ENCODE peak calls at places on chromosomes 11 and 22, in eight cellular contexts. W is stomach, L is AG04450, J is MCF 10A, B is foreskin fibroblast, F is left lung, S is AG10803, H is transverse colon. A is an unnamed sample.

GRCh38 chr11:113261709-113262475 is 52.5 kb upstream of the TTC12 start:
- DNase-seq in B (no peak), L (no peak), S (peak), F (no peak), H (no peak), W (no peak), J (peak), A (no peak)

GRCh38 chr22:44436656-44437492 is 61.2 kb downstream of the RTL6 start:
- DNase-seq in L (no peak), W (no peak), B (no peak), J (no peak), F (no peak), S (no peak), H (no peak), A (no peak)

GRCh38 chr11:68978931-68979591 is 1.7 kb downstream of the MRGPRD start:
- DNase-seq in B (peak), H (peak), L (no peak), S (no peak), J (no peak), W (no peak), F (no peak), A (no peak)

GRCh38 chr11:63745304-63746170 is 23.0 kb downstream of the ZFTA start:
- DNase-seq in J (no peak), H (no peak), B (no peak), F (no peak), W (no peak), L (no peak), S (no peak), A (peak)

GRCh38 chr11:76801736-76802135 is 18.6 kb downstream of the TSKU start:
- DNase-seq in S (no peak), F (no peak), J (no peak), L (no peak), H (no peak), W (no peak), B (no peak), A (no peak)

GRCh38 chr11:96307748-96308133 is 35.3 kb downstream of the MAML2 start:
- DNase-seq in L (peak), J (peak), B (peak), F (no peak), H (no peak), S (peak), W (no peak), A (peak)

GRCh38 chr11:43861141-43861540 is 19.5 kb upstream of the ALKBH3 start:
- DNase-seq in S (no peak), F (no peak), B (no peak), J (no peak), W (no peak), L (no peak), H (no peak), A (no peak)

GRCh38 chr22:36339171-36340065 is 48.3 kb downstream of the MYH9 start:
- DNase-seq in B (peak), S (peak), L (no peak), F (no peak), W (no peak), J (no peak), H (no peak), A (no peak)

GRCh38 chr11:64721359-64721699 is 1.7 kb downstream of the NRXN2 start:
- DNase-seq in F (no peak), B (no peak), J (no peak), H (no peak), W (no peak), L (no peak), S (no peak), A (no peak)

GRCh38 chr11:102520514-102520913 is 10.0 kb downstream of the MMP7 start:
- DNase-seq in S (no peak), F (no peak), L (no peak), J (no peak), H (no peak), B (no peak), W (no peak), A (no peak)

GRCh38 chr11:101011881-101012280 is 117.7 kb downstream of the PGR start:
- DNase-seq in H (no peak), F (no peak), W (no peak), J (no peak), S (no peak), L (no peak), B (no peak), A (no peak)

GRCh38 chr11:131038597-131038996 is 122.3 kb upstream of the SNX19 start:
- DNase-seq in H (no peak), B (peak), J (peak), W (no peak), S (no peak), F (no peak), L (no peak), A (peak)

GRCh38 chr11:15236514-15236913 is 121.8 kb downstream of the INSC start:
- DNase-seq in B (no peak), F (no peak), H (no peak), L (no peak), W (no peak), S (no peak), J (no peak), A (no peak)

GRCh38 chr22:35842954-35843353 is 125.3 kb downstream of the APOL5 start:
- DNase-seq in B (peak), F (no peak), S (peak), L (no peak), W (no peak), J (peak), H (no peak), A (peak)

GRCh38 chr11:128908391-128909246 is 17.5 kb downstream of the KCNJ5 start:
- DNase-seq in W (peak), L (peak), H (peak), S (peak), B (peak), J (peak), F (no peak), A (peak)

GRCh38 chr11:67354314-67355022 is 1.1 kb upstream of the POLD4 start:
- DNase-seq in B (peak), J (peak), L (peak), W (peak), S (peak), F (no peak), H (peak), A (peak)

GRCh38 chr11:75474240-75474639 is 41.2 kb upstream of the KLHL35 start:
- DNase-seq in S (peak), W (no peak), J (no peak), B (peak), L (no peak), H (no peak), F (no peak), A (no peak)

DNA sequence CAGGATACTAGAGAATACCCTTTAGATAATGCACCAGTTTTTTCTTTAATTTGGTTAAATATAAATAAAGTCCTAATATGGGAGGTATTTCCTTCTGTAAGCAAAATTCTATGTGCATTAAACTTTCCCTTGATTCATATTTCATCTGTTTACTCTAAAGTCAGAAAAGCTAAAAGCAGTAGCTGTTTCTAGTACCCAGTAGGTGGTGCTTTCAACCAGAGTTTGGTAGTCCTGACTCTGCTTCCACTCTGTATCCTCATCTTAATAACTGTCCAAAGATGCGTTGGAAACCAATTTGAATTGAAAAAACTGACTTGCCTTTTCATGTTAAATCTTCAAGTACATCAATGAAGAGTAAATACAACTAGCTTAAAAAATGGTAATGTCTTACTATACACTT is 1065.2 kb downstream of the JRKL start:
- DNase-seq in J (peak), S (no peak), F (no peak), L (no peak), B (no peak), H (no peak), W (no peak), A (peak)
- TF ChIP-seq CTCF in J (peak), S (no peak), F (no peak), L (peak), B (no peak), H (no peak), W (no peak), A (peak)

DNA sequence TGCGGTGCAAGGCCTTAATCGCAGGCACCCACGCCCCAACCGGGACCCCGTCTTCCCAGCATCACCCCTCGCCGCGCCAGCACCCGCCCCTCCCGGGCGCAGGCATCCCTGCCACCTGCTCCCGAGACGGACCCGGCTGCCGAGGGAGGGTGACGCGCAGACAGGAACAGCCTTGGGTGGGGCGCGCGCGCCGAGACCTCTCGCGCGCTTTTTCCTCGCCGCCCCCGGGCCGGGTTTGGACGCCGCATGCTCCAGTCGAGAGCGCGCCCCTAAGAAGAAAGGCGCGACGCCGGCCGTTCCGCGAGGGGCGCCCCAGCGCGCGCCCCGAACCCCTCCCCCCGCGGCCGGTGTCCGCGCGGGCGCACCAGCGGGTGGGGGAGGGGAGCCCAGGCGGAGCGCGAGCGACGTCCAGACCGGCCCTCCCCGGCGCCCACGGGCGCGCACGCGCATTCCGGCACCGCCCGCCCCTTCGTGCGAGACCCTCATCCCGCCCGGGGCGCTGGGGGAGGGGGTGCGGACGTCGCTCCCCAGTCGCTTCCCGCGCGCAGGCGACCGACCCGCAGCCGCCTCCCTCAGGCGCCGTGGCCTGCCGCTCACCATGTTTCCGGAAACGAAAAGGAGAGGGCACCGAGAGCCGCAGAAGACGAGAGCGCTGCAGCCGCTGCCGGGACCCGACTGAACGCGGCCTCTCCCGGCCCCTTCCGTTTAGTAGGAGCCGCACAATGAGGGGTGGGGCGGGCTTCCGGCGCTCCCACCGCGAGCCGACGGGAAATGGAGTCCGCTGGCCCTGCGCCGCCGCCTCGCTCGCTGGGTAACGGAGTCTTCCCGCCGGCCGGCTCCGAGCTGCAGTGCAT is at the start of gene CFL1:
- DNase-seq in H (peak), J (peak), F (peak), W (peak), S (peak), B (peak), L (peak), A (peak)
- TF ChIP-seq CTCF in H (no peak), J (no peak), F (no peak), W (no peak), S (no peak), B (no peak), L (no peak), A (no peak)

GRCh38 chr11:111983187-111983986 is 41.8 kb upstream of the DLAT start:
- DNase-seq in W (peak), L (peak), S (no peak), J (no peak), F (peak), B (no peak), H (peak), A (peak)
- TF ChIP-seq CTCF in W (no peak), L (peak), S (no peak), J (no peak), F (no peak), B (no peak), H (peak), A (peak)

DNA sequence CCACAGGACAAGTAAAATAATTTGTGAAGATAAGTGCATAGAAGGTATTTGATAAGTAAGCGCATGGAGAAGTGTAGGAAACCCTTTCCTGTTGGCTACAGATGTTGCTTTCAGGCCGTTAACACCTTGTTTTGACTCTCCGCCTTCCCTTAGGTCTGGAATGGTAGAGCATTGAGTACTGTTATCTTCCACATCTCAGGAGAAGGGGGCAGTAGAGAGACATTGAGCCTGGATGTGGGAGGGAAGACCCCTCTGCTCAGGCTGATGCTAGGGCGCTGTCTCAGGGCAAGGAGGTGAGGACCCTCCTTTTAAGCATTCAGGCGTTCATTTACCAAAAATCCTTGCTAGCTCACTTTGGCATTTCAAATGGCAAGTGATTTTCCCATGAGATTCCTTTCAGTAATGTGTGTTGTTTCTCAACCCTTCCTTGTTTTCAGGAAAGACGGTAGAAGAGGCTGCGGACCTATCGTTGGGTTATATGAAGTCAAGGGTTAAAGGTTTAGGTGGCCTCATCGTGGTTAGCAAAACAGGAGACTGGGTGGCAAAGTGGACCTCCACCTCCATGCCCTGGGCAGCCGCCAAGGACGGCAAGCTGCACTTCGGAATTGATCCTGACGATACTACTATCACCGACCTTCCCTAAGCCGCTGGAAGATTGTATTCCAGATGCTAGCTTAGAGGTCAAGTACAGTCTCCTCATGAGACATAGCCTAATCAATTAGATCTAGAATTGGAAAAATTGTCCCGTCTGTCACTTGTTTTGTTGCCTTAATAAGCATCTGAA is 27.0 kb upstream of the SCGB1A1 start:
- DNase-seq in J (no peak), W (no peak), H (no peak), F (no peak), S (no peak), L (no peak), B (no peak), A (no peak)
- TF ChIP-seq CTCF in J (no peak), W (no peak), H (no peak), F (no peak), S (no peak), L (peak), B (no peak), A (peak)